ENCODE peak calls at places on chromosomes 5 and 9, in four cellular contexts. One of them, this sample, is unnamed.

GRCh38 chr5:6439588-6440550 is 8.8 kb upstream of the UBE2QL1 start:
- DNase-seq in SK-N-SH: no peak
- DNase-seq in GM12878: no peak
- DNase-seq in K562: no peak
- DNase-seq in this sample: no peak

GRCh38 chr5:136484808-136485207 is 119.5 kb upstream of the TRPC7 start:
- DNase-seq in K562: no peak
- DNase-seq in SK-N-SH: no peak
- DNase-seq in GM12878: no peak
- DNase-seq in this sample: no peak

GRCh38 chr5:43661102-43661501 is 58.1 kb downstream of the NNT start:
- DNase-seq in K562: peak; percentile 74
- DNase-seq in SK-N-SH: peak; percentile 13
- DNase-seq in GM12878: no peak
- DNase-seq in this sample: peak; percentile 59

GRCh38 chr5:41503321-41503720 is 7.1 kb downstream of the PLCXD3 start:
- DNase-seq in GM12878: no peak
- DNase-seq in K562: no peak
- DNase-seq in SK-N-SH: no peak
- DNase-seq in this sample: no peak

GRCh38 chr5:79702606-79703380 is 13.2 kb downstream of the CMYA5 start:
- DNase-seq in SK-N-SH: peak; percentile 62
- DNase-seq in K562: peak; percentile 38
- DNase-seq in GM12878: no peak
- DNase-seq in this sample: no peak

GRCh38 chr9:133702798-133703570 is 35.2 kb downstream of the SARDH start:
- DNase-seq in K562: no peak
- DNase-seq in SK-N-SH: no peak
- DNase-seq in GM12878: no peak
- DNase-seq in this sample: no peak

GRCh38 chr9:105441761-105442160 is 6.1 kb upstream of the FSD1L start:
- DNase-seq in K562: no peak
- DNase-seq in GM12878: no peak
- DNase-seq in SK-N-SH: no peak
- DNase-seq in this sample: no peak

GRCh38 chr9:83330207-83331196 is 207.7 kb downstream of the FRMD3 start:
- DNase-seq in SK-N-SH: no peak
- DNase-seq in GM12878: no peak
- DNase-seq in K562: peak; percentile 3
- DNase-seq in this sample: no peak

GRCh38 chr9:87682085-87682484 is 43.8 kb upstream of the CTSL start:
- DNase-seq in SK-N-SH: no peak
- DNase-seq in GM12878: no peak
- DNase-seq in K562: no peak
- DNase-seq in this sample: no peak

GRCh38 chr9:13500034-13500433 is 220.5 kb upstream of the MPDZ start:
- DNase-seq in SK-N-SH: peak; percentile 24
- DNase-seq in K562: no peak
- DNase-seq in GM12878: no peak
- DNase-seq in this sample: no peak

GRCh38 chr5:108884736-108885135 is 137.0 kb downstream of the FER start:
- DNase-seq in SK-N-SH: no peak
- DNase-seq in K562: no peak
- DNase-seq in GM12878: no peak
- DNase-seq in this sample: peak; percentile 68

GRCh38 chr5:6081727-6082210 is 296.6 kb downstream of the MED10 start:
- DNase-seq in K562: no peak
- DNase-seq in GM12878: no peak
- DNase-seq in SK-N-SH: no peak
- DNase-seq in this sample: no peak

DNA sequence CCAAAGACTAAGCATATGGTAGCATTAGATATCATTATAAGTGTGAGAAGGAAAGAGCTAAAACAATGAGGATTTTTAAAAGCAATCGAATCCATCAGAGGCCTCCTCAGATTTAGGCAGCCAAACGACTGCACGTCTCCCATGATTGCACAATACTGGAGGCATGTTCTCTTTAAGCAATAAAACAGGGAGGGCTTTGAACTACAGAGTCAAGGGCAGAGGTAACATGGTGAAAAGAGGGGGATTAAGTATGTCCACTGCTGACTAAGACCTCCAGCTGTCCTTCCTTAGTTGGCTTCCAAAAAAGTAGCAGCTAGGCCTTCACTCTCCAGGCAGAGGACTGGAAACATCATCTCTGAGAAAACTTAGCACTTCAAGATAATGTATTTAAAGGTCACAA is 298.7 kb upstream of the RGMB start:
- DNase-seq in K562: no peak
- DNase-seq in SK-N-SH: no peak
- DNase-seq in GM12878: no peak
- DNase-seq in this sample: no peak
- H2AFZ ChIP-seq in K562: no peak overlapping the region
- H2AFZ ChIP-seq in SK-N-SH: no peak overlapping the region
- H2AFZ ChIP-seq in GM12878: no peak overlapping the region
- H2AFZ ChIP-seq in this sample: no peak overlapping the region

DNA sequence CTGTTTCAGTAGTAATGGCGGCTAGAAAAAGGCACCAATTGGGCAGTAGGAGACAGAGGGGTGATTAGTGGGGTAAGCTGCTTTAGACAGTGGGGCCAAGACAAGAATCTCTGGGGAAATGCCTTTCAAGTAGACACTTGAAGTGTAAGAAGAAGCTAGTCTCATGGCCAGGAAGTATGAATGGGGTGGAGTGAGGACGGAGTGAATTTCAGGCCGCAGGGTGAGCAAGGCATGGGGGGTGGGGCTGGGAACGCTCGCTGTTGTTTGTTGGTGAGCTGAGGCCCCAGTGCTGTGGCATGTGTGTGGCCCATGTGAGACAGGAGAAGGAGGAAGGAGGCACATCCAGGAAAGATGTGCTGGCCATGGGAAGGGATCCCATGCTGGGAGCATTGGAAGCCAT is 149.2 kb upstream of the NFIL3 start:
- DNase-seq in GM12878: no peak
- DNase-seq in SK-N-SH: no peak
- DNase-seq in K562: no peak
- DNase-seq in this sample: no peak
- H3K4me2 ChIP-seq in GM12878: no peak overlapping the region
- H3K4me2 ChIP-seq in SK-N-SH: no peak overlapping the region
- H3K4me2 ChIP-seq in K562: no peak overlapping the region
- H3K4me2 ChIP-seq in this sample: no peak overlapping the region

DNA sequence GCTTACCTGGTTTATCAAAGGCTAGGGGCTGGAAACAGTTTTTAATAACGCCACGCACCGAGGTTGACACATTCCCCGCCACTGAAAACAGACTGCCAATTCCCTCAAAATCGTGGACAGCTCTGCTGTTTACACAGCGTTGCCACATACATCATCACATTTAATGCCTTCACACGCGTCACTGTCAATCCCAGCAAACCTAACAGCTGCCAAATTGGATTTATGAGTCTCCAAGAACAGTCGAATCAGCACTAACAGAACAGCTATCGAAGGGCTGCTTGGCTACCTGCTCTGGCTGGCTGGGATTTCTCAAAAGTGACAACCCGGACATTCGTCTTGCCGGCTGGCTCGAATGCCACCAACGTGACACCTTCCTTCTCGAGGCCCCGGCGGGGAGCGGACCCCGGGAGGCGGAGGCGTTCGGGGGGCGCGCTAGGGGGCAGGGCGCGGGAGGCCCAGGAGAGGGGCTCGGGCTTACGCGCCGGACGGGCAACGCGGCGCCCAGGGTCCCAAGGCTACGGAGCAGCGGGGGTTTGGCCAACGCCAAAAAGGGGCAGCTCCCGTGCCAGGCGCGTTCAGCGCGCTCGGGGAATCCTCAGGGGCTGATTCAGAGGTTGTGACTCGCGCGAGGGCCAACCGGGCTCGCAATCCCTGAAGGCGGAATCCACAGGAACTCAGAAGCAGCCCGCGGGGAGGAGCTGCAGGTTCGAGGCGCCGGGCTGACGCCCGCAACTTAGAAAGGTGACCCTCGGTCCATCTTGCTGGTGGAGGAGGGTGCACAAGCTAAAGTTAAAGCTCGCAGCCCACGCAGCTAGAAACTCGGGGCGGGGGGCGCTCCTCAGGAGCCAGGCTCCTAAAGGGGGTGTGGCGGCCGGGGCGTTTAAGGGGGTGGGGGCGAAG is 1.2 kb downstream of the CDC14B start:
- DNase-seq in K562: no peak
- DNase-seq in GM12878: no peak
- DNase-seq in SK-N-SH: peak; percentile 63
- DNase-seq in this sample: peak; percentile 54
- TF ChIP-seq RCOR1 in K562: no peak
- TF ChIP-seq RCOR1 in GM12878: no peak
- TF ChIP-seq RCOR1 in SK-N-SH: no peak
- TF ChIP-seq RCOR1 in this sample: no peak

GRCh38 chr5:9284781-9285307 is 261.0 kb downstream of the SEMA5A start:
- DNase-seq in SK-N-SH: peak; percentile 27
- DNase-seq in GM12878: no peak
- DNase-seq in K562: no peak
- DNase-seq in this sample: peak; percentile 58
- H2AFZ ChIP-seq in SK-N-SH: no peak overlapping the region
- H2AFZ ChIP-seq in GM12878: no peak overlapping the region
- H2AFZ ChIP-seq in K562: no peak overlapping the region
- H2AFZ ChIP-seq in this sample: no peak overlapping the region

GRCh38 chr9:7560669-7561305 is 238.8 kb downstream of the DMAC1 start:
- DNase-seq in GM12878: no peak
- DNase-seq in SK-N-SH: no peak
- DNase-seq in K562: no peak
- DNase-seq in this sample: no peak
- H3K4me2 ChIP-seq in GM12878: no peak overlapping the region
- H3K4me2 ChIP-seq in SK-N-SH: no peak overlapping the region
- H3K4me2 ChIP-seq in K562: no peak overlapping the region
- H3K4me2 ChIP-seq in this sample: no peak overlapping the region

GRCh38 chr5:142357469-142358090 is 32.8 kb upstream of the SPRY4 start:
- DNase-seq in SK-N-SH: no peak
- DNase-seq in K562: no peak
- DNase-seq in GM12878: no peak
- DNase-seq in this sample: peak; percentile 10
- TF ChIP-seq RCOR1 in SK-N-SH: no peak
- TF ChIP-seq RCOR1 in K562: no peak
- TF ChIP-seq RCOR1 in GM12878: no peak
- TF ChIP-seq RCOR1 in this sample: no peak

GRCh38 chr9:114503522-114504340 is 1.5 kb downstream of the WHRN start:
- DNase-seq in K562: no peak
- DNase-seq in SK-N-SH: no peak
- DNase-seq in GM12878: no peak
- DNase-seq in this sample: no peak
- H2AFZ ChIP-seq in K562: peak overlapping the region; percentile 82
- H2AFZ ChIP-seq in SK-N-SH: no peak overlapping the region
- H2AFZ ChIP-seq in GM12878: no peak overlapping the region
- H2AFZ ChIP-seq in this sample: peak overlapping the region; percentile 91

GRCh38 chr5:59143926-59144333 is 561.1 kb downstream of the RAB3C start:
- DNase-seq in SK-N-SH: no peak
- DNase-seq in GM12878: no peak
- DNase-seq in K562: no peak
- DNase-seq in this sample: no peak
- H3K4me2 ChIP-seq in SK-N-SH: no peak overlapping the region
- H3K4me2 ChIP-seq in GM12878: no peak overlapping the region
- H3K4me2 ChIP-seq in K562: no peak overlapping the region
- H3K4me2 ChIP-seq in this sample: peak overlapping the region; percentile 37

This sample was measured in IMR-90.